ENCODE peak calls at places on chromosome X, in six cellular contexts. One of them, this sample, is unnamed.

GRCh38 chrX:152313529-152314302 is 137.4 kb downstream of the GABRA3 start:
- DNase-seq in bronchial epithelial cell: no peak
- DNase-seq in esophagus squamous epithelium: no peak
- DNase-seq in AG09309: no peak
- DNase-seq in H7: no peak
- DNase-seq in GM23338: no peak
- DNase-seq in this sample: no peak

GRCh38 chrX:21638311-21638710 is 19.8 kb downstream of the KLHL34 start:
- DNase-seq in bronchial epithelial cell: peak
- DNase-seq in esophagus squamous epithelium: no peak
- DNase-seq in AG09309: peak
- DNase-seq in H7: no peak
- DNase-seq in GM23338: no peak
- DNase-seq in this sample: no peak

GRCh38 chrX:17788956-17789562 is 51.8 kb downstream of the SCML1 start:
- DNase-seq in bronchial epithelial cell: no peak
- DNase-seq in esophagus squamous epithelium: no peak
- DNase-seq in AG09309: no peak
- DNase-seq in H7: peak
- DNase-seq in GM23338: peak
- DNase-seq in this sample: no peak

GRCh38 chrX:66012094-66012534 is 27.8 kb downstream of the VSIG4 start:
- DNase-seq in bronchial epithelial cell: peak
- DNase-seq in esophagus squamous epithelium: no peak
- DNase-seq in AG09309: no peak
- DNase-seq in H7: no peak
- DNase-seq in GM23338: no peak
- DNase-seq in this sample: no peak

GRCh38 chrX:65253817-65254216 is 277.6 kb upstream of the ZC4H2 start:
- DNase-seq in bronchial epithelial cell: no peak
- DNase-seq in esophagus squamous epithelium: no peak
- DNase-seq in AG09309: no peak
- DNase-seq in H7: no peak
- DNase-seq in GM23338: no peak
- DNase-seq in this sample: no peak

GRCh38 chrX:1147641-1148515 is 64.6 kb downstream of the CRLF2 start:
- DNase-seq in bronchial epithelial cell: no peak
- DNase-seq in esophagus squamous epithelium: no peak
- DNase-seq in AG09309: no peak
- DNase-seq in H7: peak
- DNase-seq in GM23338: peak
- DNase-seq in this sample: peak

GRCh38 chrX:11724122-11725017 is 33.7 kb upstream of the MSL3 start:
- DNase-seq in bronchial epithelial cell: peak
- DNase-seq in esophagus squamous epithelium: no peak
- DNase-seq in AG09309: peak
- DNase-seq in H7: peak
- DNase-seq in GM23338: peak
- DNase-seq in this sample: no peak

GRCh38 chrX:10932842-10933440 is 178.2 kb upstream of the HCCS start:
- DNase-seq in bronchial epithelial cell: peak
- DNase-seq in esophagus squamous epithelium: no peak
- DNase-seq in AG09309: no peak
- DNase-seq in H7: no peak
- DNase-seq in GM23338: no peak
- DNase-seq in this sample: no peak

GRCh38 chrX:16827225-16827624 is 41.0 kb downstream of the TXLNG start:
- DNase-seq in bronchial epithelial cell: peak
- DNase-seq in esophagus squamous epithelium: no peak
- DNase-seq in AG09309: no peak
- DNase-seq in H7: no peak
- DNase-seq in GM23338: no peak
- DNase-seq in this sample: no peak

GRCh38 chrX:110082156-110082555 is 79.2 kb downstream of the TMEM164 start:
- DNase-seq in bronchial epithelial cell: peak
- DNase-seq in esophagus squamous epithelium: no peak
- DNase-seq in AG09309: peak
- DNase-seq in H7: no peak
- DNase-seq in GM23338: no peak
- DNase-seq in this sample: no peak

GRCh38 chrX:7294483-7294882 is 146.5 kb upstream of the PUDP start:
- DNase-seq in bronchial epithelial cell: peak
- DNase-seq in esophagus squamous epithelium: no peak
- DNase-seq in AG09309: no peak
- DNase-seq in H7: no peak
- DNase-seq in GM23338: no peak
- DNase-seq in this sample: no peak

GRCh38 chrX:102765794-102766193 is 45.3 kb downstream of the GPRASP3 start:
- DNase-seq in bronchial epithelial cell: peak
- DNase-seq in esophagus squamous epithelium: no peak
- DNase-seq in AG09309: peak
- DNase-seq in H7: no peak
- DNase-seq in GM23338: no peak
- DNase-seq in this sample: no peak

GRCh38 chrX:145751943-145752342 is 65.7 kb upstream of the SLITRK2 start:
- DNase-seq in bronchial epithelial cell: no peak
- DNase-seq in esophagus squamous epithelium: no peak
- DNase-seq in AG09309: no peak
- DNase-seq in H7: no peak
- DNase-seq in GM23338: no peak
- DNase-seq in this sample: no peak

GRCh38 chrX:16119353-16120220 is 3.8 kb upstream of the GRPR start:
- DNase-seq in bronchial epithelial cell: no peak
- DNase-seq in esophagus squamous epithelium: no peak
- DNase-seq in AG09309: no peak
- DNase-seq in H7: no peak
- DNase-seq in GM23338: no peak
- DNase-seq in this sample: no peak

GRCh38 chrX:25007059-25008053 is 8.4 kb downstream of the ARX start:
- DNase-seq in bronchial epithelial cell: no peak
- DNase-seq in esophagus squamous epithelium: no peak
- DNase-seq in AG09309: no peak
- DNase-seq in H7: peak
- DNase-seq in GM23338: peak
- DNase-seq in this sample: no peak
- H3K4me3 ChIP-seq in bronchial epithelial cell: no peak
- H3K4me3 ChIP-seq in esophagus squamous epithelium: no peak
- H3K4me3 ChIP-seq in AG09309: no peak
- H3K4me3 ChIP-seq in H7: peak
- H3K4me3 ChIP-seq in GM23338: peak
- H3K4me3 ChIP-seq in this sample: no peak

GRCh38 chrX:131762802-131763234 is 218.9 kb downstream of the OR13H1 start:
- DNase-seq in bronchial epithelial cell: no peak
- DNase-seq in esophagus squamous epithelium: no peak
- DNase-seq in AG09309: no peak
- DNase-seq in H7: no peak
- DNase-seq in GM23338: peak
- DNase-seq in this sample: peak
- H3K4me3 ChIP-seq in bronchial epithelial cell: no peak
- H3K4me3 ChIP-seq in esophagus squamous epithelium: peak
- H3K4me3 ChIP-seq in AG09309: peak
- H3K4me3 ChIP-seq in H7: no peak
- H3K4me3 ChIP-seq in GM23338: no peak
- H3K4me3 ChIP-seq in this sample: peak

DNA sequence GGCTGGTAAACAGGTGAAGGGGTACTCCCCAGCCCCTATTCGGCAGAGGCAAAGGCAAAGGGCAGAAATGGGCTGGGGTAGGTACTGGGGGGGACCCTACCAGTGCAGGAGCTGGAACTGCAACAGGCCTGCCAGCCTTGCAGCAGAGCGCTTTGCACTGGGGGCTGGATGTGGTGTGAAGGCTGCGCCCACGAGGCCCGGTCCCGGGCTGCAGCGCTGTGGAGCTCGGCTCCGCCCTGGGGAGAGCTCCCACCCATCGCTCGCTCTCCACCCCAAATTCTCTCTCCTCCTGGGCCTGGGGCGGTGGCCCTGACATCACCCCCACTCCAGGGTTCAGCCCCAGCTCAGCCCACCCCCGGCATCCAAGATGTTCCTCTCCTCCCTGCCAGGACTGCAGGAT is 24.2 kb downstream of the IQSEC2 start:
- DNase-seq in bronchial epithelial cell: no peak
- DNase-seq in esophagus squamous epithelium: no peak
- DNase-seq in AG09309: no peak
- DNase-seq in H7: peak
- DNase-seq in GM23338: no peak
- DNase-seq in this sample: no peak
- H3K4me3 ChIP-seq in bronchial epithelial cell: no peak
- H3K4me3 ChIP-seq in esophagus squamous epithelium: no peak
- H3K4me3 ChIP-seq in AG09309: no peak
- H3K4me3 ChIP-seq in H7: no peak
- H3K4me3 ChIP-seq in GM23338: no peak
- H3K4me3 ChIP-seq in this sample: no peak

DNA sequence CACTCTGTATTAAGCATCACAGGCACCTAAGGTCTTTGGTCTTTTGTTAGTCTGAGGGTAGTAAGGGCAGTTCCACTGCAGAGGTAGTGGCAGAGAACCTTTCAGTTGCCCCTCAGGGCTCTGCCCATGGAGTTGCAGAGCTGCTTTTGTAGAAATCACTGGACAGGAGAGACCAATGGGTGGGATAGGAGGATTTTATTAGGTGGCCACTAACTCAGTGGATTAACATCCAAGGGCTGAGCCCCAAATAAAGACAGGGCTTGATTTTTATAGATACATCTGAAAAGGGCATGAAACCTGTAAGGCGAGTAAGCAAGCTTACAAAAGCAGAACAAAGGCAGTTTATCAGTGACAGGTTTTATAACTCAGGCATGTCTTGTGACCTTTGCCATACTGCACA is 1035.4 kb downstream of the SH3BGRL start:
- DNase-seq in bronchial epithelial cell: no peak
- DNase-seq in esophagus squamous epithelium: no peak
- DNase-seq in AG09309: no peak
- DNase-seq in H7: no peak
- DNase-seq in GM23338: no peak
- DNase-seq in this sample: no peak
- H3K4me3 ChIP-seq in bronchial epithelial cell: no peak
- H3K4me3 ChIP-seq in esophagus squamous epithelium: no peak
- H3K4me3 ChIP-seq in AG09309: no peak
- H3K4me3 ChIP-seq in H7: no peak
- H3K4me3 ChIP-seq in GM23338: no peak
- H3K4me3 ChIP-seq in this sample: no peak

DNA sequence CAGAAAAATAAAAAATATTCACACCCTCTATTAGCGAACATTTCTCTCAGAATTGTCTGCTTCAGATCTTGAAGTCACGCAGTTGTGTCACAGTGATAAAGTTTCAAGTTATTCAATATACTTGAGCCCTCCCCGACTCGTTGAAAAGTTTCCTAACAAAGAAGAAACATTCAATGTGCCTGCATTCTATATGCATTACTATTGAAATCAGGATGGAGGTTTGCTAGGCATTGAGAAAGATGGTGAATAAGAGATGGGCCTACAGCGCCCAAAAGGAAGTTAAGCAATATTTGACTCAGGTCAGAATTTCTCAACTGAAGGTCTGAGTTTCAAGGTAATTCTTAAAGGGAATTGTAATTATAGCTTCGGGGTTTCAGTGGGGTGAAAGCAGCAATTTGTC is 6.1 kb downstream of the TCEANC start:
- DNase-seq in bronchial epithelial cell: peak
- DNase-seq in esophagus squamous epithelium: no peak
- DNase-seq in AG09309: no peak
- DNase-seq in H7: peak
- DNase-seq in GM23338: no peak
- DNase-seq in this sample: no peak
- H3K4me3 ChIP-seq in bronchial epithelial cell: no peak
- H3K4me3 ChIP-seq in esophagus squamous epithelium: no peak
- H3K4me3 ChIP-seq in AG09309: no peak
- H3K4me3 ChIP-seq in H7: no peak
- H3K4me3 ChIP-seq in GM23338: no peak
- H3K4me3 ChIP-seq in this sample: no peak